ENCODE peak calls at places on chromosomes 16 and 17, in eight cellular contexts. A is OCI-LY7, F is sigmoid colon, E is gastrocnemius medialis, N is heart left ventricle, M is fibroblast of lung, G is Caco-2, H is lung. X is an unnamed sample. For H3K36me3, the result is how much of the 10 kb centered on the place peaks cover.

GRCh38 chr17:22510504-22510903 is 818.2 kb downstream of the KCNJ18 start:
- DNase-seq in H (no peak), A (no peak), E (no peak), M (no peak), G (no peak), F (no peak), N (no peak), X (no peak)

GRCh38 chr16:48517493-48517892 is 92.5 kb downstream of the N4BP1 start:
- DNase-seq in A (no peak), F (no peak), M (no peak), G (no peak), E (no peak), N (no peak), H (no peak), X (no peak)

GRCh38 chr16:3938843-3939624 is 58.5 kb upstream of the CREBBP start:
- DNase-seq in A (peak), N (no peak), G (peak), E (no peak), H (no peak), F (peak), M (peak), X (peak)

GRCh38 chr16:82810077-82810476 is 183.3 kb downstream of the CDH13 start:
- DNase-seq in H (no peak), N (no peak), F (no peak), A (no peak), M (no peak), E (no peak), G (no peak), X (no peak)

GRCh38 chr16:8714143-8714542 is 39.7 kb downstream of the ABAT start:
- DNase-seq in E (no peak), A (no peak), M (no peak), N (no peak), F (no peak), H (no peak), G (no peak), X (no peak)

GRCh38 chr17:28982191-28982793 is 23.5 kb downstream of the SEZ6 start:
- DNase-seq in F (no peak), G (no peak), N (no peak), E (no peak), A (peak), H (peak), M (no peak), X (peak)

GRCh38 chr17:75875182-75875939 is 3.0 kb downstream of the TRIM47 start:
- DNase-seq in M (no peak), G (no peak), F (peak), N (peak), E (no peak), A (no peak), H (peak), X (no peak)

GRCh38 chr16:72818286-72818845 is 229.6 kb downstream of the ZFHX3 start:
- DNase-seq in A (no peak), N (no peak), E (no peak), H (no peak), M (no peak), G (no peak), F (no peak), X (no peak)

GRCh38 chr17:56521439-56522141 is 71.9 kb upstream of the NOG start:
- DNase-seq in G (no peak), N (no peak), E (no peak), F (no peak), H (no peak), M (no peak), A (no peak), X (no peak)

GRCh38 chr17:9235346-9235745 is 214.0 kb downstream of the NTN1 start:
- DNase-seq in A (no peak), N (no peak), G (no peak), H (no peak), M (no peak), E (no peak), F (no peak), X (no peak)

GRCh38 chr17:74325743-74326379 is at the start of gene KIF19:
- DNase-seq in G (peak), N (peak), E (peak), H (peak), M (no peak), F (no peak), A (no peak), X (peak)

GRCh38 chr16:9328386-9328785 is 236.9 kb downstream of the HAPSTR1 start:
- DNase-seq in H (no peak), E (no peak), G (no peak), N (no peak), M (no peak), F (no peak), A (no peak), X (no peak)

GRCh38 chr16:62363451-62363850 is 327.2 kb upstream of the CDH8 start:
- DNase-seq in M (no peak), G (peak), E (no peak), A (no peak), N (no peak), F (no peak), H (no peak), X (no peak)

GRCh38 chr16:50653633-50654524 is 27.2 kb downstream of the SNX20 start:
- DNase-seq in M (no peak), H (no peak), F (no peak), G (no peak), N (no peak), A (no peak), E (no peak), X (no peak)

GRCh38 chr17:75400326-75400939 is 5.0 kb downstream of the GRB2 start:
- DNase-seq in N (no peak), F (no peak), E (no peak), G (no peak), A (no peak), M (no peak), H (no peak), X (no peak)

GRCh38 chr17:71938340-71939010 is 182.3 kb upstream of the SOX9 start:
- DNase-seq in G (no peak), E (no peak), N (peak), M (no peak), A (no peak), H (no peak), F (no peak), X (no peak)

GRCh38 chr17:63041722-63042121 is 75.7 kb downstream of the TANC2 start:
- DNase-seq in A (no peak), G (no peak), M (no peak), N (no peak), E (no peak), F (no peak), H (no peak), X (no peak)

GRCh38 chr16:88533381-88533831 is 36.8 kb upstream of the ZC3H18 start:
- DNase-seq in N (no peak), F (no peak), M (peak), G (no peak), H (no peak), A (no peak), E (no peak), X (no peak)

GRCh38 chr17:76246080-76247066 is 6.1 kb upstream of the RNF157 start:
- DNase-seq in A (peak), F (peak), N (no peak), M (peak), E (peak), G (no peak), H (no peak), X (peak)

DNA sequence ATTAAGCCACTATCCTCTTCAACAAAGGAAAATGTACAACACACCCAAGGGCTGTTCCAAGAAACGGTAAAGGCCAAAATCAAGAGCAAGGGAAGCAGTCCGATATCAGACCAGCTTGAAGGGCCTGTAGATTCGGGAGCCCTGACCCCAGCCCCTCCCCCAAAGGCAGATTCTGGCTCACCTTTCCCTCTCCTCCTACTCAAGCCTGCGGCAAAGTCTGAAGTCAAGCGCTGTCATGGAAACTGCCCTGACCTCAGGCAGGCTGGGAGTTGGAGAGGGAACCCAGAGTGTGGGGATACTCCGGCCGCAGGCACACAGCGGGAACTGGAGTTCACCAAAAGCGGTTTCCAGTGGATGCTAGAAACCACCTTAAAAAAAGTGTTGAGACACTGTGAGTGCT is 1.8 kb downstream of the ALYREF start:
- DNase-seq in N (no peak), G (no peak), E (no peak), H (no peak), A (no peak), F (no peak), M (no peak), X (no peak)
- H3K4me3 ChIP-seq in N (no peak), G (no peak), E (no peak), H (no peak), A (peak), F (no peak), M (peak), X (peak)

GRCh38 chr16:1575578-1575977 is 36.3 kb downstream of the IFT140 start:
- DNase-seq in E (no peak), A (no peak), N (no peak), G (no peak), M (no peak), F (no peak), H (no peak), X (no peak)

GRCh38 chr16:1580956-1581355 is 30.9 kb downstream of the IFT140 start:
- DNase-seq in E (no peak), N (no peak), A (no peak), H (no peak), F (no peak), M (no peak), G (no peak), X (no peak)

GRCh38 chr16:1581804-1582203 is 30.1 kb downstream of the IFT140 start:
- DNase-seq in A (no peak), F (no peak), H (no peak), N (no peak), E (no peak), M (no peak), G (no peak), X (no peak)

GRCh38 chr16:1580256-1580655 is 31.6 kb downstream of the IFT140 start:
- DNase-seq in N (no peak), F (no peak), M (no peak), E (no peak), A (no peak), G (no peak), H (no peak), X (no peak)

DNA sequence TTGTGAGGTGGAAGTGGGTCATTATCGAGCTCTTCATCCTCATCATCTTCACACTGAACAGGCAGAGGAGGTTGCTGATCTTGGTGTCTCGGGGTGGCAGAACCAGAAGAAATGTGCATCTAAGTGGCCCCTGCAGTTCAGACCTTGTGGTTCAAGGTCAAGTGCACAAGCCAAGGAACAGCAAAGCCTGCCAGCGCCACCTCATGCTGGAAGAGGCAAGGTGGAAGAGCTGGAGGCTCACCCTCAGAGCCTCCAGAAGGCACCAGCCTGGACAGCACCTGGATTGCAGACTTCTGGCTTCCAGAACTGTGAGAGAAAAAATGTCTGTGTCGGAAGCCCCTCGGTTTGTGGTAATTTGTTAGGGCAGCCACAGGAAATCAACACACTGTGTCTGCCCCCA is 32.7 kb downstream of the IFT140 start:
- DNase-seq in N (no peak), A (no peak), F (no peak), E (no peak), G (no peak), H (no peak), M (no peak), X (no peak)
- TF ChIP-seq CTCF in N (no peak), A (no peak), F (no peak), E (no peak), G (no peak), H (no peak), M (no peak), X (no peak)

DNA sequence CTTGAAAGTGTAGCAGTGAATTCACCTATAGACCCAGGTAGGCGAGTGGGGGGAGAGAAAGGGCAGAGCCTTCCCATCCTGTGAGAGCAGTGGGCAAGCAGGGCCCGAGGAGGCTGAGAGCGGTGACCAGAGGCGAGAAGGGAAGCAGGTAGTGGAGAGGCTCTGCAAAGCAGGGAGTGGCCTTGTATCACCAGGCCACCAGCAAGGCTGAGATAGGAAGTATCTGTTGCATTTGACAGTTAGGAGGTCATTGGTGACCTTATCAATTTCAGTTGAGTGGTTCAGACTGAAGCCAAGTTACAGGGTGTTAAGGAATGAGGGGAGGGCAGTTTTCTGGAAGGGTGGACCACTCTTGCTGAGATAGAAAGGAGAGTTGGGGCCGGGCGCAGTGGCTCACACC is 10.7 kb upstream of the HSD3B7 start:
- DNase-seq in A (no peak), G (no peak), N (no peak), F (no peak), H (no peak), M (no peak), E (no peak), X (no peak)
- H3K36me3 ChIP-seq in A (half or more), G (under half), N (half or more), F (half or more), H (half or more), M (under half), E (under half), X (under half)

GRCh38 chr17:49752508-49752907 is 11.4 kb downstream of the FAM117A start:
- DNase-seq in M (no peak), A (no peak), E (no peak), H (no peak), N (no peak), G (no peak), F (no peak), X (no peak)
- H3K4me3 ChIP-seq in M (no peak), A (no peak), E (no peak), H (no peak), N (no peak), G (no peak), F (no peak), X (no peak)

DNA sequence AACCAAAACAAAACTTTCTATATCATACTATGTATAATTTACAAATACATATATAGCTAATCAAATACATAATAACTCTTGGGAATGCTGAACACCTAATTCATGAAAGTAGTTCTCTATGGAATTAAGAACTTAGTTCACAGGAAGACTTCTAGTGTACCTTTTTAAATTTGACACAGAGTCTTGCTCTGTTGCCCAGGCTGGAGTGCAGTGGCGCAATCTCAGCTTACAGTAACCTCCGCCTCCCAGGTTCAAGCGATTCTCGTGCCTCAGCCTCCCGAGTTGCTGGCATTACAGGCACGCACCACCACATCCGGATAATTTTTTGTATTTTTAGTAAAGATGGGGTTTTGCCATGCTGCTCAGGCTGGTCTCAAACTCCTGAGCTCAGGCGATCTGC is 24.7 kb downstream of the RFWD3 start:
- DNase-seq in G (no peak), H (no peak), F (no peak), A (no peak), N (no peak), E (no peak), M (no peak), X (no peak)
- TF ChIP-seq CTCF in G (no peak), H (no peak), F (no peak), A (no peak), N (no peak), E (no peak), M (no peak), X (no peak)

GRCh38 chr17:16428098-16428882 is 12.9 kb downstream of the TRPV2 start:
- DNase-seq in A (peak), H (peak), G (peak), M (peak), E (no peak), N (peak), F (no peak), X (no peak)
- H3K36me3 ChIP-seq in A (under half), H (under half), G (under half), M (under half), E (under half), N (under half), F (under half), X (under half)

GRCh38 chr17:35744830-35745229 is 8.2 kb downstream of the GAS2L2 start:
- DNase-seq in A (no peak), H (no peak), F (no peak), M (no peak), G (no peak), E (no peak), N (no peak), X (no peak)

GRCh38 chr17:35743911-35744328 is 9.1 kb downstream of the GAS2L2 start:
- DNase-seq in E (no peak), G (peak), A (peak), H (no peak), N (no peak), F (peak), M (peak), X (no peak)

GRCh38 chr17:35740997-35741931 is 9.8 kb downstream of the RASL10B start:
- DNase-seq in G (peak), A (no peak), H (no peak), N (no peak), F (peak), M (no peak), E (no peak), X (no peak)

GRCh38 chr17:35742496-35742895 is 10.5 kb downstream of the GAS2L2 start:
- DNase-seq in F (peak), G (no peak), M (no peak), A (no peak), H (no peak), N (no peak), E (no peak), X (no peak)

DNA sequence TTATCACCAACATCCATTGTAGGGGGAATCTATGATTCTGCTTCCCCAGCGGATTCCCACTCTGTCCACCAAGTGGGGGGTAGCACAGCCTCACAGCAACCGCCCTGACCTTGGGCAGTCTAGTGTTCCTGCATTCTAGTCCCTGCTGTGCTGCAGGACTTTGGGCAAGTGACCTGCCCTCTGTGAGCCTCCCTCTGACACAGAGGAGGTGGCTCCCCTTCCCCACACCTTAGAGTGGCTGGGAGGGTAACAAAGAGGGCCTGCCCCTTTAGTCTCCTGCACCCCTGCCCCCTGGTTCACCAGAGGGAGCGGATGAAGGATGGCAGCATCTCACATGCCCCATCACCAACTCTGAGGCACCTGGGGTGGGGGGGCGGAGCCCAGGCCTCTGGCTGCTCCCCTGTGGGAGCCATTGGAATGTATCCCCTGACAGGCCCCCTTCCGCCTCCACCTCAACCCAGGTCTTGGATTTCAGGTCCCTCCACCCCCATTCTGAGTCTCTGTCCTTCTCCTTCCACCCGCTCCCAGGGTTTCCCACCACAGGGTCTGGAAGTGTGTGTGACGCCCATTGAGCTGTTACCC is 10.1 kb downstream of the GAS2L2 start:
- DNase-seq in H (no peak), F (peak), N (no peak), A (no peak), M (no peak), E (no peak), G (no peak), X (no peak)
- H3K4me3 ChIP-seq in H (no peak), F (no peak), N (no peak), A (no peak), M (no peak), E (no peak), G (no peak), X (no peak)

GRCh38 chr16:46996391-46996790 is 22.9 kb upstream of the DNAJA2 start:
- DNase-seq in A (no peak), H (no peak), E (no peak), M (no peak), N (no peak), F (no peak), G (no peak), X (no peak)
- TF ChIP-seq CTCF in A (no peak), H (no peak), E (no peak), M (no peak), N (no peak), F (no peak), G (no peak), X (no peak)

GRCh38 chr16:11843206-11843605 is 8.1 kb downstream of the RSL1D1 start:
- DNase-seq in N (no peak), F (no peak), H (no peak), M (no peak), G (no peak), E (no peak), A (no peak), X (no peak)

GRCh38 chr16:11848842-11849241 is 2.5 kb downstream of the RSL1D1 start:
- DNase-seq in G (no peak), M (peak), A (no peak), E (no peak), F (no peak), H (no peak), N (no peak), X (no peak)

GRCh38 chr16:11843861-11844260 is 7.5 kb downstream of the RSL1D1 start:
- DNase-seq in F (no peak), E (no peak), G (no peak), M (no peak), A (no peak), N (no peak), H (no peak), X (no peak)

GRCh38 chr16:11841026-11841425 is 10.3 kb downstream of the RSL1D1 start:
- DNase-seq in E (no peak), M (no peak), H (no peak), G (no peak), F (no peak), N (no peak), A (no peak), X (no peak)

DNA sequence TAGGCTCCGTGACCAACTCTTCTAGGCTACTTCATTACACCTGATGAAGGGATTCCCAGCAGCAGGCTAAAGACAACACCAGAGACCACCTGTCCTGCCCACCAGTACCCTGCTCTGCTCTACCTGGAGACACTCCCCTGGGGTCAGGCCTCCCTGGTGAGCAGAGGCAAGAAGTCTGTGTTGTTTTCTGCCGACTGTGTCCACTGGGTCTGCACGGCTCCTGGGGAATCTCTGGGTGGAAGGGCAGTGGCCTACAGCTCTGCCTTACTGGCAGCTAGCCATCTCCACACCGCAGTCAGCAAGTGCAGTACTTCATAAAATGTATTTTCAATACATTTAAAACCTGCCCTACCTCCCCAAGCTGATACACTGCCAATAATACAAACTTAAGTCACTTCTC is 6.8 kb downstream of the RSL1D1 start:
- DNase-seq in N (no peak), F (no peak), A (no peak), H (no peak), M (no peak), E (no peak), G (no peak), X (no peak)
- H3K36me3 ChIP-seq in N (half or more), F (half or more), A (half or more), H (under half), M (under half), E (under half), G (under half), X (under half)

X was measured in GM06990.